ENCODE peak calls at places on chromosome 5, in six cellular contexts. N, C, W, S, M and Y are unnamed samples.

GRCh38 chr5:149999359-149999758 is 1.1 kb downstream of the TIGD6 start:
- DNase-seq in W (no peak), S (no peak), N (no peak), C (no peak), M (no peak), Y (no peak)

GRCh38 chr5:109990723-109991359 is 301.1 kb downstream of the MAN2A1 start:
- DNase-seq in W (no peak), M (no peak), C (no peak), S (no peak), N (no peak), Y (no peak)

GRCh38 chr5:38802125-38802524 is 43.7 kb upstream of the OSMR start:
- DNase-seq in N (no peak), S (no peak), W (no peak), C (no peak), M (no peak), Y (no peak)

GRCh38 chr5:179346401-179346800 is 1.1 kb upstream of the ADAMTS2 start:
- DNase-seq in C (no peak), S (no peak), N (no peak), M (no peak), W (no peak), Y (no peak)

GRCh38 chr5:140366770-140367630 is 7.0 kb downstream of the SLC4A9 start:
- DNase-seq in S (no peak), M (no peak), N (no peak), C (no peak), W (no peak), Y (no peak)

GRCh38 chr5:135871268-135871895 is 24.3 kb downstream of the IL9 start:
- DNase-seq in M (no peak), W (no peak), N (no peak), S (no peak), C (no peak), Y (no peak)

GRCh38 chr5:72499090-72499489 is 8.1 kb downstream of the ZNF366 start:
- DNase-seq in M (no peak), C (no peak), W (no peak), N (no peak), S (no peak), Y (no peak)

GRCh38 chr5:32076699-32077695 is 97.1 kb downstream of the GOLPH3 start:
- DNase-seq in W (peak), S (peak), M (peak), N (no peak), C (peak), Y (no peak)

GRCh38 chr5:147223343-147223742 is 11.5 kb upstream of the STK32A start:
- DNase-seq in S (no peak), M (no peak), N (no peak), C (no peak), W (no peak), Y (no peak)

GRCh38 chr5:67748165-67748690 is 467.3 kb upstream of the PIK3R1 start:
- DNase-seq in N (no peak), W (no peak), M (no peak), S (no peak), C (no peak), Y (no peak)

GRCh38 chr5:112551437-112552018 is 132.5 kb upstream of the EPB41L4A start:
- DNase-seq in C (peak), S (no peak), M (peak), W (peak), N (no peak), Y (peak)

GRCh38 chr5:80656425-80656824 is 1.6 kb upstream of the DHFR start:
- DNase-seq in N (no peak), M (no peak), S (no peak), C (peak), W (no peak), Y (no peak)

GRCh38 chr5:91123291-91123690 is 259.8 kb downstream of the ARRDC3 start:
- DNase-seq in C (no peak), S (no peak), N (no peak), W (no peak), M (no peak), Y (no peak)

GRCh38 chr5:132012385-132013005 is 1.0 kb upstream of the ACSL6 start:
- DNase-seq in N (no peak), S (no peak), W (no peak), M (no peak), C (peak), Y (peak)

GRCh38 chr5:172667786-172668735 is 27.0 kb downstream of the NEURL1B start:
- DNase-seq in N (no peak), M (no peak), S (no peak), C (no peak), W (no peak), Y (no peak)

GRCh38 chr5:38996123-38996522 is 78.1 kb downstream of the RICTOR start:
- DNase-seq in M (no peak), C (no peak), W (no peak), S (no peak), N (no peak), Y (no peak)

GRCh38 chr5:141567513-141568117 is 51.2 kb downstream of the DIAPH1 start:
- DNase-seq in N (no peak), C (peak), S (no peak), W (peak), M (no peak), Y (no peak)

GRCh38 chr5:139764250-139764791 is 31.3 kb upstream of the PSD2 start:
- DNase-seq in W (no peak), C (no peak), N (peak), M (no peak), S (peak), Y (peak)